ENCODE peak calls at places on chromosomes 6 and 20, in seven cellular contexts. One of them, this sample, is unnamed.

GRCh38 chr6:167952512-167952859 is 45.0 kb upstream of the KIF25 start:
- DNase-seq in AG09309: no peak
- DNase-seq in neural progenitor cell: no peak
- DNase-seq in effector CD4-positive, alpha-beta T cell: no peak
- DNase-seq in WTC11: no peak
- DNase-seq in NCI-H1092 treated with DMSO at 0.1 percent for 48 hours: no peak
- DNase-seq in stimulated activated CD4-positive, alpha-beta T cell treated with anti-CD3 and anti-CD28 coated beads, Interleukin-1b, Interleukin-23, amount 100 ng/mL, for 24 hours: no peak
- DNase-seq in this sample: no peak

GRCh38 chr6:41936073-41936837 is 5.4 kb downstream of the CCND3 start:
- DNase-seq in stimulated activated CD4-positive, alpha-beta T cell treated with anti-CD3 and anti-CD28 coated beads, Interleukin-1b, Interleukin-23, amount 100 ng/mL, for 24 hours: peak
- DNase-seq in AG09309: peak
- DNase-seq in NCI-H1092 treated with DMSO at 0.1 percent for 48 hours: peak
- DNase-seq in effector CD4-positive, alpha-beta T cell: peak
- DNase-seq in WTC11: peak
- DNase-seq in neural progenitor cell: peak
- DNase-seq in this sample: peak

GRCh38 chr6:45507156-45507555 is 129.4 kb upstream of the SUPT3H start:
- DNase-seq in stimulated activated CD4-positive, alpha-beta T cell treated with anti-CD3 and anti-CD28 coated beads, Interleukin-1b, Interleukin-23, amount 100 ng/mL, for 24 hours: no peak
- DNase-seq in effector CD4-positive, alpha-beta T cell: no peak
- DNase-seq in WTC11: no peak
- DNase-seq in AG09309: no peak
- DNase-seq in NCI-H1092 treated with DMSO at 0.1 percent for 48 hours: no peak
- DNase-seq in neural progenitor cell: no peak
- DNase-seq in this sample: no peak

GRCh38 chr6:52994031-52994788 is 874 bp downstream of the GSTA4 start:
- DNase-seq in neural progenitor cell: peak
- DNase-seq in effector CD4-positive, alpha-beta T cell: no peak
- DNase-seq in WTC11: peak
- DNase-seq in stimulated activated CD4-positive, alpha-beta T cell treated with anti-CD3 and anti-CD28 coated beads, Interleukin-1b, Interleukin-23, amount 100 ng/mL, for 24 hours: no peak
- DNase-seq in NCI-H1092 treated with DMSO at 0.1 percent for 48 hours: peak
- DNase-seq in AG09309: no peak
- DNase-seq in this sample: no peak

GRCh38 chr6:111445786-111446395 is 37.1 kb downstream of the REV3L start:
- DNase-seq in effector CD4-positive, alpha-beta T cell: no peak
- DNase-seq in stimulated activated CD4-positive, alpha-beta T cell treated with anti-CD3 and anti-CD28 coated beads, Interleukin-1b, Interleukin-23, amount 100 ng/mL, for 24 hours: no peak
- DNase-seq in WTC11: no peak
- DNase-seq in neural progenitor cell: no peak
- DNase-seq in AG09309: no peak
- DNase-seq in NCI-H1092 treated with DMSO at 0.1 percent for 48 hours: no peak
- DNase-seq in this sample: peak

GRCh38 chr20:56343861-56344381 is 14.9 kb upstream of the FAM210B start:
- DNase-seq in WTC11: peak
- DNase-seq in AG09309: no peak
- DNase-seq in NCI-H1092 treated with DMSO at 0.1 percent for 48 hours: no peak
- DNase-seq in effector CD4-positive, alpha-beta T cell: no peak
- DNase-seq in stimulated activated CD4-positive, alpha-beta T cell treated with anti-CD3 and anti-CD28 coated beads, Interleukin-1b, Interleukin-23, amount 100 ng/mL, for 24 hours: peak
- DNase-seq in neural progenitor cell: peak
- DNase-seq in this sample: no peak

GRCh38 chr6:41306187-41306854 is 19.8 kb upstream of the TREM1 start:
- DNase-seq in stimulated activated CD4-positive, alpha-beta T cell treated with anti-CD3 and anti-CD28 coated beads, Interleukin-1b, Interleukin-23, amount 100 ng/mL, for 24 hours: peak
- DNase-seq in AG09309: no peak
- DNase-seq in neural progenitor cell: peak
- DNase-seq in effector CD4-positive, alpha-beta T cell: peak
- DNase-seq in WTC11: peak
- DNase-seq in NCI-H1092 treated with DMSO at 0.1 percent for 48 hours: peak
- DNase-seq in this sample: peak

GRCh38 chr20:15060265-15061060 is 723.1 kb upstream of the FLRT3 start:
- DNase-seq in NCI-H1092 treated with DMSO at 0.1 percent for 48 hours: no peak
- DNase-seq in effector CD4-positive, alpha-beta T cell: no peak
- DNase-seq in WTC11: no peak
- DNase-seq in AG09309: no peak
- DNase-seq in stimulated activated CD4-positive, alpha-beta T cell treated with anti-CD3 and anti-CD28 coated beads, Interleukin-1b, Interleukin-23, amount 100 ng/mL, for 24 hours: no peak
- DNase-seq in neural progenitor cell: peak
- DNase-seq in this sample: no peak

GRCh38 chr6:133551436-133551835 is 310.3 kb downstream of the EYA4 start:
- DNase-seq in AG09309: no peak
- DNase-seq in effector CD4-positive, alpha-beta T cell: no peak
- DNase-seq in neural progenitor cell: no peak
- DNase-seq in stimulated activated CD4-positive, alpha-beta T cell treated with anti-CD3 and anti-CD28 coated beads, Interleukin-1b, Interleukin-23, amount 100 ng/mL, for 24 hours: no peak
- DNase-seq in NCI-H1092 treated with DMSO at 0.1 percent for 48 hours: no peak
- DNase-seq in WTC11: no peak
- DNase-seq in this sample: no peak

GRCh38 chr6:110944681-110945151 is 13.8 kb upstream of the GTF3C6 start:
- DNase-seq in NCI-H1092 treated with DMSO at 0.1 percent for 48 hours: no peak
- DNase-seq in effector CD4-positive, alpha-beta T cell: no peak
- DNase-seq in stimulated activated CD4-positive, alpha-beta T cell treated with anti-CD3 and anti-CD28 coated beads, Interleukin-1b, Interleukin-23, amount 100 ng/mL, for 24 hours: peak
- DNase-seq in AG09309: peak
- DNase-seq in WTC11: no peak
- DNase-seq in neural progenitor cell: no peak
- DNase-seq in this sample: peak

GRCh38 chr6:127845242-127845641 is 55.6 kb downstream of the THEMIS start:
- DNase-seq in neural progenitor cell: no peak
- DNase-seq in NCI-H1092 treated with DMSO at 0.1 percent for 48 hours: no peak
- DNase-seq in AG09309: no peak
- DNase-seq in effector CD4-positive, alpha-beta T cell: no peak
- DNase-seq in WTC11: no peak
- DNase-seq in stimulated activated CD4-positive, alpha-beta T cell treated with anti-CD3 and anti-CD28 coated beads, Interleukin-1b, Interleukin-23, amount 100 ng/mL, for 24 hours: no peak
- DNase-seq in this sample: no peak

GRCh38 chr6:139376054-139376355 is 1.6 kb upstream of the CITED2 start:
- DNase-seq in NCI-H1092 treated with DMSO at 0.1 percent for 48 hours: no peak
- DNase-seq in AG09309: no peak
- DNase-seq in effector CD4-positive, alpha-beta T cell: no peak
- DNase-seq in neural progenitor cell: no peak
- DNase-seq in WTC11: no peak
- DNase-seq in stimulated activated CD4-positive, alpha-beta T cell treated with anti-CD3 and anti-CD28 coated beads, Interleukin-1b, Interleukin-23, amount 100 ng/mL, for 24 hours: no peak
- DNase-seq in this sample: peak

GRCh38 chr6:7190791-7191190 is 83.0 kb downstream of the RREB1 start:
- DNase-seq in WTC11: no peak
- DNase-seq in NCI-H1092 treated with DMSO at 0.1 percent for 48 hours: no peak
- DNase-seq in AG09309: no peak
- DNase-seq in effector CD4-positive, alpha-beta T cell: no peak
- DNase-seq in stimulated activated CD4-positive, alpha-beta T cell treated with anti-CD3 and anti-CD28 coated beads, Interleukin-1b, Interleukin-23, amount 100 ng/mL, for 24 hours: no peak
- DNase-seq in neural progenitor cell: no peak
- DNase-seq in this sample: no peak

GRCh38 chr6:83696674-83697073 is 12.2 kb downstream of the SNAP91 start:
- DNase-seq in effector CD4-positive, alpha-beta T cell: no peak
- DNase-seq in NCI-H1092 treated with DMSO at 0.1 percent for 48 hours: no peak
- DNase-seq in stimulated activated CD4-positive, alpha-beta T cell treated with anti-CD3 and anti-CD28 coated beads, Interleukin-1b, Interleukin-23, amount 100 ng/mL, for 24 hours: no peak
- DNase-seq in AG09309: no peak
- DNase-seq in WTC11: no peak
- DNase-seq in neural progenitor cell: no peak
- DNase-seq in this sample: no peak

GRCh38 chr6:16687045-16687444 is 74.2 kb downstream of the ATXN1 start:
- DNase-seq in WTC11: no peak
- DNase-seq in neural progenitor cell: no peak
- DNase-seq in NCI-H1092 treated with DMSO at 0.1 percent for 48 hours: no peak
- DNase-seq in effector CD4-positive, alpha-beta T cell: no peak
- DNase-seq in AG09309: no peak
- DNase-seq in stimulated activated CD4-positive, alpha-beta T cell treated with anti-CD3 and anti-CD28 coated beads, Interleukin-1b, Interleukin-23, amount 100 ng/mL, for 24 hours: no peak
- DNase-seq in this sample: no peak

GRCh38 chr20:64219202-64219601 is 36.3 kb upstream of the PCMTD2 start:
- DNase-seq in AG09309: no peak
- DNase-seq in WTC11: no peak
- DNase-seq in neural progenitor cell: no peak
- DNase-seq in effector CD4-positive, alpha-beta T cell: no peak
- DNase-seq in NCI-H1092 treated with DMSO at 0.1 percent for 48 hours: no peak
- DNase-seq in stimulated activated CD4-positive, alpha-beta T cell treated with anti-CD3 and anti-CD28 coated beads, Interleukin-1b, Interleukin-23, amount 100 ng/mL, for 24 hours: no peak
- DNase-seq in this sample: no peak

GRCh38 chr6:136793348-136793747 is 1.1 kb upstream of the MAP3K5 start:
- DNase-seq in neural progenitor cell: no peak
- DNase-seq in WTC11: no peak
- DNase-seq in stimulated activated CD4-positive, alpha-beta T cell treated with anti-CD3 and anti-CD28 coated beads, Interleukin-1b, Interleukin-23, amount 100 ng/mL, for 24 hours: no peak
- DNase-seq in NCI-H1092 treated with DMSO at 0.1 percent for 48 hours: no peak
- DNase-seq in effector CD4-positive, alpha-beta T cell: peak
- DNase-seq in AG09309: no peak
- DNase-seq in this sample: no peak

GRCh38 chr20:62489186-62489939 is 13.6 kb upstream of the GATA5 start:
- DNase-seq in stimulated activated CD4-positive, alpha-beta T cell treated with anti-CD3 and anti-CD28 coated beads, Interleukin-1b, Interleukin-23, amount 100 ng/mL, for 24 hours: no peak
- DNase-seq in AG09309: no peak
- DNase-seq in NCI-H1092 treated with DMSO at 0.1 percent for 48 hours: no peak
- DNase-seq in effector CD4-positive, alpha-beta T cell: no peak
- DNase-seq in WTC11: no peak
- DNase-seq in neural progenitor cell: no peak
- DNase-seq in this sample: no peak

GRCh38 chr6:35195120-35195780 is 18.5 kb upstream of the SCUBE3 start:
- DNase-seq in NCI-H1092 treated with DMSO at 0.1 percent for 48 hours: no peak
- DNase-seq in effector CD4-positive, alpha-beta T cell: no peak
- DNase-seq in AG09309: no peak
- DNase-seq in WTC11: no peak
- DNase-seq in stimulated activated CD4-positive, alpha-beta T cell treated with anti-CD3 and anti-CD28 coated beads, Interleukin-1b, Interleukin-23, amount 100 ng/mL, for 24 hours: no peak
- DNase-seq in neural progenitor cell: no peak
- DNase-seq in this sample: no peak

GRCh38 chr6:30763618-30764489 is 19.5 kb upstream of the IER3 start:
- DNase-seq in neural progenitor cell: peak
- DNase-seq in stimulated activated CD4-positive, alpha-beta T cell treated with anti-CD3 and anti-CD28 coated beads, Interleukin-1b, Interleukin-23, amount 100 ng/mL, for 24 hours: no peak
- DNase-seq in effector CD4-positive, alpha-beta T cell: no peak
- DNase-seq in WTC11: peak
- DNase-seq in NCI-H1092 treated with DMSO at 0.1 percent for 48 hours: peak
- DNase-seq in AG09309: no peak
- DNase-seq in this sample: no peak

GRCh38 chr6:62803094-62803493 is 408.2 kb upstream of the FKBP1C start:
- DNase-seq in WTC11: peak
- DNase-seq in neural progenitor cell: no peak
- DNase-seq in NCI-H1092 treated with DMSO at 0.1 percent for 48 hours: no peak
- DNase-seq in AG09309: no peak
- DNase-seq in stimulated activated CD4-positive, alpha-beta T cell treated with anti-CD3 and anti-CD28 coated beads, Interleukin-1b, Interleukin-23, amount 100 ng/mL, for 24 hours: no peak
- DNase-seq in effector CD4-positive, alpha-beta T cell: no peak
- DNase-seq in this sample: no peak

GRCh38 chr6:2658788-2659187 is 91.9 kb downstream of the MYLK4 start:
- DNase-seq in effector CD4-positive, alpha-beta T cell: no peak
- DNase-seq in AG09309: no peak
- DNase-seq in WTC11: no peak
- DNase-seq in NCI-H1092 treated with DMSO at 0.1 percent for 48 hours: no peak
- DNase-seq in stimulated activated CD4-positive, alpha-beta T cell treated with anti-CD3 and anti-CD28 coated beads, Interleukin-1b, Interleukin-23, amount 100 ng/mL, for 24 hours: no peak
- DNase-seq in neural progenitor cell: no peak
- DNase-seq in this sample: peak

GRCh38 chr6:166751051-166751595 is 124.1 kb upstream of the RPS6KA2 start:
- DNase-seq in effector CD4-positive, alpha-beta T cell: no peak
- DNase-seq in AG09309: no peak
- DNase-seq in stimulated activated CD4-positive, alpha-beta T cell treated with anti-CD3 and anti-CD28 coated beads, Interleukin-1b, Interleukin-23, amount 100 ng/mL, for 24 hours: no peak
- DNase-seq in WTC11: peak
- DNase-seq in NCI-H1092 treated with DMSO at 0.1 percent for 48 hours: no peak
- DNase-seq in neural progenitor cell: peak
- DNase-seq in this sample: peak

This sample was measured in MV-4-11.